ENCODE peak calls at places on chromosomes 5 and 9, in seven cellular contexts. I, V, E, P, Q, N and Z are unnamed samples.

GRCh38 chr5:20972419-20972925 is 984.5 kb upstream of the CDH18 start:
- DNase-seq in N (peak), I (no peak), V (no peak), P (no peak), Q (peak), E (no peak), Z (no peak)

GRCh38 chr5:100900142-100900795 is 2.8 kb downstream of the ST8SIA4 start:
- DNase-seq in V (peak), N (peak), P (no peak), E (no peak), Q (peak), I (peak), Z (no peak)

GRCh38 chr9:96008502-96009222 is 133.2 kb downstream of the ERCC6L2 start:
- DNase-seq in N (no peak), P (no peak), V (no peak), Q (no peak), I (no peak), E (no peak), Z (no peak)

GRCh38 chr5:173472784-173473278 is 143.6 kb downstream of the BOD1 start:
- DNase-seq in P (no peak), E (no peak), V (no peak), Q (peak), I (no peak), N (no peak), Z (no peak)

GRCh38 chr9:34896112-34896511 is 62.0 kb upstream of the PHF24 start:
- DNase-seq in V (no peak), P (no peak), Q (no peak), N (no peak), I (no peak), E (no peak), Z (no peak)

GRCh38 chr9:94734054-94734754 is 7.7 kb downstream of the AOPEP start:
- DNase-seq in I (no peak), V (no peak), Q (no peak), N (no peak), P (no peak), E (no peak), Z (no peak)

GRCh38 chr9:70060883-70061507 is 17.3 kb downstream of the MAMDC2 start:
- DNase-seq in I (no peak), V (no peak), Q (no peak), E (no peak), N (no peak), P (no peak), Z (no peak)

GRCh38 chr9:110911659-110912473 is 126.4 kb downstream of the LPAR1 start:
- DNase-seq in N (no peak), I (no peak), E (no peak), V (no peak), Q (no peak), P (no peak), Z (no peak)

GRCh38 chr5:177332031-177332895 is 19.2 kb downstream of the LMAN2 start:
- DNase-seq in Q (no peak), N (no peak), P (no peak), V (no peak), E (no peak), I (no peak), Z (no peak)

GRCh38 chr9:108703414-108703813 is 152.4 kb downstream of the ACTL7B start:
- DNase-seq in Q (no peak), N (no peak), I (no peak), P (no peak), V (no peak), E (no peak), Z (no peak)

GRCh38 chr9:91243029-91243428 is 118.7 kb downstream of the AUH start:
- DNase-seq in N (no peak), E (no peak), I (no peak), Q (no peak), V (no peak), P (no peak), Z (no peak)

GRCh38 chr5:2746642-2747041 is 4.8 kb downstream of the IRX2 start:
- DNase-seq in N (peak), Q (no peak), V (no peak), I (peak), P (no peak), E (no peak), Z (no peak)

GRCh38 chr5:41527201-41527779 is 16.9 kb upstream of the PLCXD3 start:
- DNase-seq in I (no peak), V (no peak), N (no peak), P (no peak), Q (peak), E (no peak), Z (no peak)

GRCh38 chr5:535781-536698 is 11.8 kb upstream of the SLC9A3 start:
- DNase-seq in E (no peak), I (no peak), N (no peak), Q (no peak), P (no peak), V (no peak), Z (no peak)

GRCh38 chr9:129023036-129023907 is 4.9 kb downstream of the SH3GLB2 start:
- DNase-seq in V (no peak), P (no peak), N (no peak), E (no peak), Q (peak), I (no peak), Z (no peak)